ENCODE peak calls at places on chromosomes 2 and 18, in eight cellular contexts. W, N, S, H, D, V, B and R are unnamed samples.
A peak's percentile ranks its signal among the peaks of the same experiment; 100 is the strongest.

GRCh38 chr2:161250864-161251436 is 57.3 kb upstream of the PSMD14 start:
- DNase-seq in W (peak; percentile 36), N (peak; percentile 70), S (peak; percentile 61), H (no peak), D (peak; percentile 45), V (no peak), B (peak; percentile 66), R (no peak)

GRCh38 chr2:171319164-171319810 is 114.5 kb downstream of the METTL8 start:
- DNase-seq in W (peak; percentile 70), N (peak; percentile 64), S (peak; percentile 95), H (peak; percentile 11), D (no peak), V (peak; percentile 17), B (peak; percentile 75), R (no peak)

GRCh38 chr2:192016265-192016664 is 169.4 kb upstream of the CAVIN2 start:
- DNase-seq in W (peak; percentile 76), N (no peak), S (no peak), H (no peak), D (no peak), V (no peak), B (peak; percentile 41), R (no peak)

GRCh38 chr2:175884673-175885393 is 117.2 kb downstream of the LNPK start:
- DNase-seq in W (no peak), N (no peak), S (no peak), H (no peak), D (no peak), V (no peak), B (no peak), R (no peak)

GRCh38 chr18:52408800-52409302 is 68.9 kb downstream of the DCC start:
- DNase-seq in W (no peak), N (no peak), S (no peak), H (no peak), D (no peak), V (no peak), B (no peak), R (no peak)

GRCh38 chr2:44121899-44122298 is 46.8 kb upstream of the PPM1B start:
- DNase-seq in W (no peak), N (no peak), S (no peak), H (no peak), D (no peak), V (no peak), B (no peak), R (no peak)

GRCh38 chr2:226835420-226835795 is 446 bp upstream of the RHBDD1 start:
- DNase-seq in W (no peak), N (no peak), S (no peak), H (no peak), D (peak; percentile 32), V (no peak), B (no peak), R (no peak)

GRCh38 chr2:98935111-98935770 is 784 bp downstream of the CRACDL start:
- DNase-seq in W (no peak), N (no peak), S (no peak), H (no peak), D (no peak), V (no peak), B (no peak), R (no peak)

GRCh38 chr2:55175254-55176093 is 56.6 kb downstream of the CLHC1 start:
- DNase-seq in W (peak; percentile 70), N (peak; percentile 77), S (peak; percentile 50), H (peak; percentile 49), D (peak; percentile 59), V (no peak), B (peak; percentile 85), R (no peak)

GRCh38 chr18:76821875-76822509 is 365 bp upstream of the ZNF236 start:
- DNase-seq in W (peak; percentile 35), N (peak; percentile 49), S (peak; percentile 76), H (no peak), D (no peak), V (no peak), B (peak; percentile 46), R (no peak)

GRCh38 chr2:97673187-97673914 is 3.8 kb downstream of the C2orf92 start:
- DNase-seq in W (peak; percentile 18), N (no peak), S (no peak), H (no peak), D (no peak), V (no peak), B (no peak), R (no peak)

GRCh38 chr2:24327988-24328387 is 32.3 kb downstream of the ITSN2 start:
- DNase-seq in W (no peak), N (no peak), S (no peak), H (no peak), D (no peak), V (no peak), B (no peak), R (no peak)

GRCh38 chr18:75320506-75320905 is 107.0 kb downstream of the SMIM21 start:
- DNase-seq in W (no peak), N (no peak), S (no peak), H (no peak), D (no peak), V (no peak), B (no peak), R (no peak)

GRCh38 chr2:207121784-207122183 is 44.0 kb downstream of the KLF7 start:
- DNase-seq in W (peak; percentile 85), N (no peak), S (no peak), H (no peak), D (no peak), V (peak; percentile 28), B (peak; percentile 82), R (no peak)

GRCh38 chr2:215624423-215624829 is 188.6 kb upstream of the FN1 start:
- DNase-seq in W (peak; percentile 78), N (no peak), S (no peak), H (peak; percentile 98), D (no peak), V (peak; percentile 96), B (peak; percentile 99), R (peak; percentile 35)

GRCh38 chr2:230908595-230909191 is 16.3 kb downstream of the GPR55 start:
- DNase-seq in W (peak; percentile 69), N (no peak), S (peak; percentile 52), H (peak; percentile 33), D (no peak), V (peak; percentile 12), B (peak; percentile 90), R (peak; percentile 76)

GRCh38 chr2:121596221-121597080 is 52.8 kb downstream of the CLASP1 start:
- DNase-seq in W (peak; percentile 26), N (peak; percentile 80), S (peak; percentile 78), H (peak; percentile 5), D (peak; percentile 64), V (no peak), B (peak; percentile 77), R (peak; percentile 61)

DNA sequence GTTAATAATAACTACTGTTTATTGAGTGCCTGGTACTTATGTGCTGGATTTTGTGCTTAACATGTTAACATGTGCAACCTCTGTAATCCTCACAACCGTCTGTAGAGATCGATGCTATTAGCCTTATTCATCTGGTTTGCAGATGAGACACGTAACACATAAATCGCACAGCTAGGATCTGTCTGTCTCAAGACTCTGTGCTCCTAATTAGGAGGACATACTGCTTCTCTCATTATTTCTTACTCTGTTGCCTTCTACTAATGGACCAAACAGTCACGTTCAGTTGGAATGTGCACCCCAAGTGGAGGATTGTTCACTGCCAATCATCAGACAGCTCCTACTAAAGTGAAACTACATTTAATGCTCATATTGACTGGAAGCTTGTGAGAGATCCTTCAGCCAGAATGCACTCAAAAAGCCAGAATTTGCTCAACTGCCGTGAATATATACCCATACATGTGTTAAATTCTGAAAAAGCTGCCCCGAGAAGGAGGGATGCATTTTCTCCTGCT is 105.8 kb downstream of the RNF144A start:
- DNase-seq in W (no peak), N (no peak), S (no peak), H (no peak), D (no peak), V (no peak), B (peak; percentile 13), R (no peak)
- H3K4me3 ChIP-seq in W (no peak overlapping the region), N (no peak overlapping the region), S (no peak overlapping the region), H (no peak overlapping the region), D (no peak overlapping the region), V (no peak overlapping the region), B (no peak overlapping the region), R (no peak overlapping the region)

DNA sequence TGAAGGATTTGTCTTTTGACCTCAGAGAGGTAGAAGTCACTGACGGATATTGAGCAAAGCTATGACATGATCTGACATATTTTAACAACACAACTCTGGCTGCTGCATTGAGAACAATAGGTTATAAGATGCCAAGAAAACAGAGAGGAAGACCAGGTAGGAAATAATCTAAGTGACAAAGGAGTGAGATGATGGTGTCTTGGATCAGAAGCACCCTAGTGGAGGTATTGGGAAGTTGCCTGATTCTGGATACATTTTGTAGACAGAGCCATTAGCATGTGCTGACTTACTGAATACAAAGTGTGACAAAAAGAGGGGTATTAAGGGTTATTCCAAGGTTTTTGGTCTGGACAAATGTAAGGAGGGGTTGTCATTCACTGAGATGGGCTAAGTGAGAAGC is 1438.1 kb downstream of the DPP10 start:
- DNase-seq in W (no peak), N (no peak), S (no peak), H (no peak), D (no peak), V (no peak), B (no peak), R (no peak)
- TF ChIP-seq CTCF in W (no peak), N (peak; percentile 33), S (no peak), H (no peak), D (no peak), V (no peak), B (no peak), R (peak; percentile 5)

GRCh38 chr2:19361325-19361990 is 3.0 kb upstream of the OSR1 start:
- DNase-seq in W (no peak), N (no peak), S (no peak), H (no peak), D (no peak), V (no peak), B (no peak), R (no peak)
- H3K4me3 ChIP-seq in W (peak overlapping the region; percentile 84), N (no peak overlapping the region), S (peak overlapping the region; percentile 67), H (peak overlapping the region; percentile 62), D (peak overlapping the region; percentile 67), V (peak overlapping the region; percentile 73), B (peak overlapping the region; percentile 71), R (peak overlapping the region; percentile 77)

GRCh38 chr18:36624451-36625167 is 204.2 kb downstream of the TPGS2 start:
- DNase-seq in W (no peak), N (no peak), S (no peak), H (no peak), D (no peak), V (no peak), B (no peak), R (no peak)
- TF ChIP-seq CTCF in W (no peak), N (no peak), S (no peak), H (no peak), D (peak; percentile 22), V (no peak), B (no peak), R (peak; percentile 14)

GRCh38 chr2:11829947-11830707 is 83.7 kb downstream of the LPIN1 start:
- DNase-seq in W (peak; percentile 99), N (peak; percentile 83), S (peak; percentile 95), H (peak; percentile 96), D (peak; percentile 89), V (peak; percentile 93), B (peak; percentile 98), R (peak; percentile 87)
- H3K4me3 ChIP-seq in W (peak overlapping the region; percentile 57), N (peak overlapping the region; percentile 46), S (peak overlapping the region; percentile 11), H (peak overlapping the region; percentile 30), D (peak overlapping the region; percentile 53), V (peak overlapping the region; percentile 40), B (peak overlapping the region; percentile 27), R (peak overlapping the region; percentile 37)